ENCODE peak calls at places on chromosomes 5 and 9, in eight cellular contexts. D is CD4-positive, CD25-positive, alpha-beta regulatory T cell; B is upper lobe of right lung; U is tibial nerve; L is fibroblast of lung; O is neural progenitor cell; Y is GM23248; E is heart right ventricle. W is an unnamed sample. For H3K4me1, the result is how much of the 10 kb centered on the place peaks cover.

GRCh38 chr9:20684865-20685696 is 1.0 kb downstream of the FOCAD start:
- DNase-seq in E (no peak), U (no peak), D (peak), B (no peak), L (peak), O (no peak), Y (peak), W (no peak)

GRCh38 chr9:135174981-135175380 is 87.5 kb downstream of the OLFM1 start:
- DNase-seq in L (no peak), O (no peak), B (no peak), Y (no peak), D (no peak), E (no peak), U (no peak), W (no peak)

GRCh38 chr9:72863456-72864094 is 89.3 kb downstream of the ALDH1A1 start:
- DNase-seq in D (no peak), B (no peak), U (no peak), E (no peak), Y (no peak), O (no peak), L (no peak), W (no peak)

GRCh38 chr9:126701820-126702500 is 88.2 kb downstream of the LMX1B start:
- DNase-seq in U (no peak), Y (no peak), E (no peak), B (peak), D (no peak), L (no peak), O (no peak), W (peak)

GRCh38 chr9:122845116-122845515 is 16.7 kb upstream of the PDCL start:
- DNase-seq in U (no peak), B (no peak), L (no peak), O (no peak), D (no peak), Y (no peak), E (no peak), W (no peak)

GRCh38 chr9:88418025-88418424 is 29.8 kb downstream of the SPIN1 start:
- DNase-seq in E (no peak), Y (no peak), L (no peak), O (no peak), U (no peak), B (no peak), D (no peak), W (no peak)

GRCh38 chr5:158390556-158390955 is 531.6 kb upstream of the CLINT1 start:
- DNase-seq in O (no peak), Y (peak), E (no peak), D (no peak), L (peak), B (no peak), U (no peak), W (no peak)

GRCh38 chr5:141703133-141703561 is 21.1 kb upstream of the ARAP3 start:
- DNase-seq in Y (peak), D (no peak), U (no peak), B (no peak), E (no peak), L (peak), O (peak), W (no peak)

GRCh38 chr9:28014212-28014611 is 440.9 kb upstream of the C9orf72 start:
- DNase-seq in L (no peak), Y (no peak), U (no peak), E (no peak), B (no peak), O (no peak), D (no peak), W (no peak)

GRCh38 chr5:179568731-179569130 is 18.4 kb downstream of the RUFY1 start:
- DNase-seq in D (no peak), B (no peak), Y (no peak), L (peak), E (no peak), U (no peak), O (no peak), W (peak)

GRCh38 chr9:78014776-78015175 is 16.8 kb downstream of the GNAQ start:
- DNase-seq in E (no peak), O (no peak), D (no peak), L (peak), Y (peak), U (no peak), B (no peak), W (no peak)

GRCh38 chr5:16615737-16616535 is 861 bp downstream of the RETREG1 start:
- DNase-seq in Y (no peak), U (no peak), D (peak), B (no peak), O (peak), L (no peak), E (no peak), W (peak)

GRCh38 chr5:1412163-1412562 is 33.1 kb downstream of the SLC6A3 start:
- DNase-seq in D (no peak), U (no peak), E (no peak), L (no peak), O (no peak), B (peak), Y (no peak), W (peak)

GRCh38 chr5:5199460-5199859 is 59.3 kb downstream of the ADAMTS16 start:
- DNase-seq in E (no peak), D (no peak), B (no peak), O (no peak), U (no peak), L (no peak), Y (peak), W (no peak)
- H3K27ac ChIP-seq in E (no peak), D (no peak), B (no peak), O (no peak), U (no peak), L (no peak), Y (no peak), W (no peak)

DNA sequence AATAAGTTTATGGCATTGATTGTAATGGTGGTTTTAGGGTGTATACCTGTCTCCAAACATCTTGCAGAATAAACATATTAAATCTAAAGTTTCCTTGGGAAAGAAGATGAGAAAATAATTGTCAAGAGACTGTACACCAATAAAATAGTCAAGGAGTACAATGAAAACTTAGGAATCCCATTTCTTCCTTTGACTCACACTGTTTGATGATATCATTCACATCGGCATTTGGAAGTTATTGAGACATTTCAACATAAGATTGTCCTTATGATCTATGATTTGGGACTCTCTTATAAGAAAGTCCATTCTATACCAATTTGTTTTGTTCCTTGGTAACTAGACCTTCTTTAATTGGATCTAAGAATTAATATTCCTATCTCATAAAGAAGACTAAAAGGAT is 482.7 kb downstream of the RAB3C start:
- DNase-seq in L (peak), B (no peak), E (no peak), U (no peak), D (no peak), O (no peak), Y (peak), W (no peak)
- H3K4me1 ChIP-seq in L (under half), B (under half), E (under half), U (under half), D (under half), O (under half), Y (half or more), W (under half)

DNA sequence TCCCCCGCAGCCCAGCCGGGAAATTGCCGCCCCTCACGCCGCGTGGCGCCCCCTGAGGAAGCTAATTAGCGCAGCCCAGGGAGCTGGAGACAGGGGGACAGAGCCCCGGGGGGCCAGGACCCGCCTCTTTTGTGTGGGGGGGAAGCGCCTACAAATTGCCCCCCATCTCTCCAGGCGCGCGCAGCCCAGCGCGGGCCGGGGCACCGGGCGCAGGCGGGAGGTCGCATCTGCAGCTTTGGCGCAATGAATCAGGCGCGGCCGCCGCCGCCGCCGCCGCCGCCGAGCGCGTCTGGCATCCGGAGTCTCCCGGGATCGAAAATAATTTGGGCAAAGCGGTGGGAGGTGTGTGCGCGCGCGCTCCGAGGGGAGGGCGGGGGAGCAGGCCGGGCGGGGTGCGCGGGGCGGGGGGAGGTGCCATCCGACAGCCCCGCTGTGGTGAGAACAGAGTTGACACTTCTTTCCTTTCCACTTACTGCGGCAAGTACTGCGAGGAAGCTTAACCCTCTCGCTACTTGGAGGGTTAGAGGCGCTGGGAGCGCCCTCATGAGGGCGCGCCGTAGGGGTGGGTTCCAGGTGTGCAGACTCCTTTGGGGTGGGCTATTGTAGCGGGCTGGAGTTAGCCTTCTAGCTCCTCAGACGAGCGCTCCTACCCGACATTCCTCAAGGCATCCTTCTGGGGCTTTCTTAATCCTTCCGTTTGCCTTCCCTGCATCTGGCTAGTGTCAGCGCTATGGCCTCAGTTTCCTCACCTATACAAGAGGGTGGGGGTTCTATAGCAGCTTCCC is 63.1 kb downstream of the CXXC5 start:
- DNase-seq in B (no peak), Y (peak), U (no peak), E (no peak), L (no peak), O (peak), D (peak), W (peak)
- H3K27ac ChIP-seq in B (no peak), Y (peak), U (peak), E (peak), L (no peak), O (no peak), D (no peak), W (peak)

GRCh38 chr9:131402738-131403492 is 9.0 kb downstream of the PRRC2B start:
- DNase-seq in B (peak), U (peak), L (peak), O (peak), D (no peak), E (peak), Y (peak), W (peak)
- H3K4me1 ChIP-seq in B (half or more), U (half or more), L (half or more), O (half or more), D (half or more), E (half or more), Y (half or more), W (half or more)

GRCh38 chr9:18393340-18394130 is 80.4 kb upstream of the ADAMTSL1 start:
- DNase-seq in D (no peak), E (peak), Y (peak), L (peak), O (no peak), B (no peak), U (peak), W (no peak)
- H3K27ac ChIP-seq in D (no peak), E (peak), Y (peak), L (no peak), O (no peak), B (peak), U (peak), W (no peak)

DNA sequence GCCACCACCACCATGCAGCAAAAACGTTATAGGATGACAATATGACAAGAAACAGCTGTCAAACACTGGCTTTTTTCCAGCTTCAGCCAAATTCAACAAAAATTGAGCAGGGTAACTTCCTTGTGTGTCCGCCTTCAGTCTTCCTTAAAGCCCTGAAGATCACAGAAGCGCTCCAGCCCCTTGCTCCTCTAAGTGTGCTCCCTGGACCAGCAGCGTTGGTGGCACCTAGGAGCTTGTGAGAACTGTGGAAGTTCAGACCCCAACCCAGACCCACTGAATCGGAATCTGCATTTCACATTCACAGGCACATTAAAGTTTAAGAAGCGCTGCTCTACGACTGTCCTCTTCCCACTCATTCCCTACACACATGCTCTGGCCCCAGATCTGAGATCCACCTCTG is 111.8 kb downstream of the LHFPL2 start:
- DNase-seq in B (no peak), D (no peak), Y (no peak), L (no peak), U (no peak), E (no peak), O (no peak), W (no peak)
- H3K4me1 ChIP-seq in B (under half), D (under half), Y (under half), L (under half), U (under half), E (under half), O (under half), W (under half)

DNA sequence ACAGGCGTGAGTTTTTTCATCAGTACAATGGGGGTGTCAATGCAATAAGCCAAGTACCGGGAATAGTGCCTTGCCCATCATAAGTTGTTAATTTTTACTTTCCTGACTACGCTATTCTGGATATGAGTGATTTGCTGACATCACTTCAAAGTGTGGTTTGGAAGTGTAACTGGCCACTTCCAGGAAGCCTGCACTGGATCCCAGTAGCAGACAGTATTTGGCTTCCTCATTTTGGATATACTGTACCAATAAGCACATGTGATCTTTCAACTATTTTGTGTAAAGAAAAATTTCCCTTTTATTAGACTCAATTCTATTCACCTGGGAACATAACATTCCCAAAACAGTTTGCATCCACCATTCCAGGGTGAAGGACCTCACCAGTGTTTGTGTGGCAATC is 417.7 kb upstream of the KLF4 start:
- DNase-seq in Y (no peak), D (no peak), B (no peak), U (no peak), L (no peak), O (no peak), E (no peak), W (no peak)
- H3K27ac ChIP-seq in Y (no peak), D (no peak), B (no peak), U (no peak), L (no peak), O (no peak), E (peak), W (no peak)

GRCh38 chr5:122757268-122757667 is 17.6 kb upstream of the SNX2 start:
- DNase-seq in D (no peak), E (no peak), U (no peak), Y (no peak), B (no peak), L (no peak), O (no peak), W (no peak)
- H3K4me1 ChIP-seq in D (under half), E (under half), U (under half), Y (under half), B (under half), L (under half), O (under half), W (under half)

GRCh38 chr5:78550891-78551290 is 97.7 kb downstream of the LHFPL2 start:
- DNase-seq in D (no peak), U (no peak), O (no peak), E (no peak), Y (peak), L (no peak), B (no peak), W (no peak)

GRCh38 chr5:78547171-78547570 is 101.4 kb downstream of the LHFPL2 start:
- DNase-seq in E (no peak), B (no peak), U (no peak), L (peak), Y (peak), D (no peak), O (no peak), W (no peak)

GRCh38 chr5:78547731-78548189 is 100.8 kb downstream of the LHFPL2 start:
- DNase-seq in O (no peak), E (peak), B (no peak), U (peak), D (no peak), Y (peak), L (peak), W (no peak)

GRCh38 chr5:78548216-78548615 is 100.4 kb downstream of the LHFPL2 start:
- DNase-seq in B (peak), L (no peak), Y (no peak), U (no peak), O (no peak), E (no peak), D (no peak), W (no peak)

GRCh38 chr5:78549043-78549442 is 99.5 kb downstream of the LHFPL2 start:
- DNase-seq in U (no peak), B (no peak), O (no peak), Y (no peak), L (no peak), E (no peak), D (no peak), W (no peak)
- H3K27ac ChIP-seq in U (peak), B (peak), O (no peak), Y (no peak), L (no peak), E (peak), D (no peak), W (peak)

GRCh38 chr5:53024535-53024934 is 35.4 kb downstream of the ITGA2 start:
- DNase-seq in Y (no peak), B (no peak), E (no peak), U (no peak), D (no peak), L (no peak), O (no peak), W (no peak)

GRCh38 chr5:53022889-53023511 is 33.8 kb downstream of the ITGA2 start:
- DNase-seq in D (no peak), E (no peak), Y (no peak), U (no peak), O (no peak), B (no peak), L (no peak), W (no peak)

GRCh38 chr5:53027913-53028312 is 38.8 kb downstream of the ITGA2 start:
- DNase-seq in D (no peak), B (no peak), Y (peak), U (no peak), O (no peak), L (peak), E (peak), W (no peak)

GRCh38 chr5:53025506-53025905 is 36.4 kb downstream of the ITGA2 start:
- DNase-seq in D (no peak), L (no peak), U (no peak), E (no peak), O (no peak), B (no peak), Y (no peak), W (no peak)

DNA sequence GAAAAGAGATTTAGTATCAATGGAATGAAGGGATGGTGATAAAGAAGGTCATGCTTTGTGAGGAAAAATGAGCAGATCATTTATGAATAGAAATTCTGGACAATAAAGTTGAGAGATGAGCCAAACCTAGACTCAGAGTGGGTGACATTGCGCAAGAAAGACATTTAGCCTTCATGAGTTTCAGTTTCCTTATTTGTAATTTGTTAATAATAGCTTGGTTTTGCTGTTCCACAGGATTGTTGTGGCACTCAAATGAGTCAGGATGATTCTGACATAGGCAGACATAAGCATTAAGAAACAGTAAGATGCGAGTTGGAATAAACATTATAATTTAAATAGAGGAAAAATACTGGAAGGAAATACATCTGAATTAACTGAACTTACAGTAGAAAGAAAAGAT is 34.8 kb downstream of the ITGA2 start:
- DNase-seq in D (no peak), B (no peak), Y (peak), L (peak), O (no peak), E (no peak), U (no peak), W (no peak)
- H3K4me1 ChIP-seq in D (under half), B (under half), Y (half or more), L (under half), O (under half), E (under half), U (under half), W (under half)

W was measured in spleen.